ENCODE peak calls at places on chromosomes 5 and 9, in seven cellular contexts. I, F, Y, B, J, D and H are unnamed samples. For H3K27me3, the result is how much of the 10 kb centered on the place peaks cover.

GRCh38 chr5:116573617-116574431 is 799 bp downstream of the SEMA6A start:
- DNase-seq in I (no peak), F (no peak), Y (peak), B (peak), J (peak), D (peak), H (no peak)

GRCh38 chr5:165781703-165782102 is 2276.3 kb downstream of the MAT2B start:
- DNase-seq in I (no peak), F (no peak), Y (no peak), B (no peak), J (no peak), D (no peak), H (no peak)

GRCh38 chr9:16057541-16057940 is 504.7 kb downstream of the CCDC171 start:
- DNase-seq in I (no peak), F (no peak), Y (no peak), B (no peak), J (no peak), D (no peak), H (no peak)

GRCh38 chr5:181166812-181167733 is 19.7 kb downstream of the OR2V2 start:
- DNase-seq in I (no peak), F (no peak), Y (no peak), B (no peak), J (no peak), D (no peak), H (no peak)

GRCh38 chr9:81264516-81264915 is 424.8 kb downstream of the TLE1 start:
- DNase-seq in I (peak), F (no peak), Y (no peak), B (no peak), J (no peak), D (no peak), H (no peak)

GRCh38 chr5:151042453-151043093 is 22.2 kb downstream of the GPX3 start:
- DNase-seq in I (no peak), F (no peak), Y (no peak), B (no peak), J (no peak), D (no peak), H (no peak)

GRCh38 chr5:112329429-112330090 is 89.5 kb downstream of the EPB41L4A start:
- DNase-seq in I (no peak), F (no peak), Y (no peak), B (no peak), J (no peak), D (no peak), H (no peak)

GRCh38 chr5:124494540-124495116 is 251.8 kb downstream of the ZNF608 start:
- DNase-seq in I (peak), F (no peak), Y (no peak), B (no peak), J (no peak), D (no peak), H (no peak)

GRCh38 chr9:17742065-17742464 is 163.2 kb downstream of the SH3GL2 start:
- DNase-seq in I (no peak), F (no peak), Y (no peak), B (no peak), J (no peak), D (no peak), H (no peak)

GRCh38 chr5:134530375-134531077 is 5.1 kb downstream of the JADE2 start:
- DNase-seq in I (peak), F (no peak), Y (no peak), B (peak), J (no peak), D (no peak), H (no peak)

GRCh38 chr5:71460693-71461092 is 5.2 kb downstream of the BDP1 start:
- DNase-seq in I (no peak), F (no peak), Y (no peak), B (no peak), J (no peak), D (no peak), H (no peak)

GRCh38 chr9:120692901-120693573 is 21.2 kb downstream of the MEGF9 start:
- DNase-seq in I (peak), F (no peak), Y (no peak), B (no peak), J (no peak), D (no peak), H (no peak)

GRCh38 chr9:18534611-18535010 is 60.7 kb downstream of the ADAMTSL1 start:
- DNase-seq in I (no peak), F (no peak), Y (no peak), B (no peak), J (no peak), D (no peak), H (no peak)

GRCh38 chr5:170353011-170353890 is 35.9 kb downstream of the KCNMB1 start:
- DNase-seq in I (no peak), F (no peak), Y (no peak), B (no peak), J (no peak), D (no peak), H (no peak)

GRCh38 chr5:26034813-26035212 is 1003.6 kb downstream of the CDH9 start:
- DNase-seq in I (no peak), F (no peak), Y (no peak), B (no peak), J (no peak), D (no peak), H (no peak)

GRCh38 chr5:32951003-32951402 is 239.9 kb downstream of the NPR3 start:
- DNase-seq in I (no peak), F (no peak), Y (no peak), B (no peak), J (no peak), D (no peak), H (no peak)

GRCh38 chr5:161960314-161960713 is 107.3 kb upstream of the GABRG2 start:
- DNase-seq in I (no peak), F (no peak), Y (no peak), B (no peak), J (no peak), D (no peak), H (no peak)

GRCh38 chr5:77957-78804 is 13.8 kb upstream of the PLEKHG4B start:
- DNase-seq in I (peak), F (no peak), Y (no peak), B (no peak), J (no peak), D (no peak), H (no peak)

GRCh38 chr5:66306105-66306843 is 162.2 kb downstream of the SREK1 start:
- DNase-seq in I (peak), F (no peak), Y (no peak), B (peak), J (peak), D (peak), H (no peak)

GRCh38 chr9:126974604-126975003 is 60.0 kb downstream of the RALGPS1 start:
- DNase-seq in I (no peak), F (no peak), Y (no peak), B (no peak), J (no peak), D (no peak), H (no peak)

GRCh38 chr5:39264528-39264927 is 45.2 kb upstream of the FYB1 start:
- DNase-seq in I (no peak), F (no peak), Y (no peak), B (no peak), J (no peak), D (no peak), H (no peak)

GRCh38 chr5:150309898-150310269 is 7.2 kb upstream of the ARSI start:
- DNase-seq in I (no peak), F (no peak), Y (no peak), B (no peak), J (no peak), D (no peak), H (no peak)

GRCh38 chr9:130117816-130118632 is 54.2 kb upstream of the NCS1 start:
- DNase-seq in I (peak), F (no peak), Y (no peak), B (no peak), J (peak), D (no peak), H (no peak)

GRCh38 chr5:149672701-149673455 is 57.2 kb upstream of the PPARGC1B start:
- DNase-seq in I (no peak), F (no peak), Y (no peak), B (no peak), J (no peak), D (no peak), H (no peak)

GRCh38 chr5:392431-392988 is 50.5 kb upstream of the EXOC3 start:
- DNase-seq in I (peak), F (peak), Y (peak), B (peak), J (no peak), D (no peak), H (peak)

GRCh38 chr5:160333726-160334125 is 21.4 kb upstream of the CCNJL start:
- DNase-seq in I (peak), F (no peak), Y (peak), B (no peak), J (no peak), D (no peak), H (no peak)

GRCh38 chr5:56737002-56737621 is 78.2 kb upstream of the MAP3K1 start:
- DNase-seq in I (peak), F (no peak), Y (no peak), B (no peak), J (peak), D (no peak), H (no peak)

GRCh38 chr9:116546711-116547581 is 140.2 kb upstream of the TRIM32 start:
- DNase-seq in I (peak), F (no peak), Y (no peak), B (no peak), J (no peak), D (no peak), H (no peak)

GRCh38 chr9:70477907-70478480 is 63.5 kb upstream of the KLF9 start:
- DNase-seq in I (peak), F (no peak), Y (no peak), B (no peak), J (no peak), D (no peak), H (no peak)

GRCh38 chr5:160049099-160049498 is 40.2 kb downstream of the TTC1 start:
- DNase-seq in I (no peak), F (no peak), Y (no peak), B (no peak), J (no peak), D (no peak), H (no peak)

GRCh38 chr9:134242706-134243105 is 78.3 kb upstream of the RNU6ATAC start:
- DNase-seq in I (no peak), F (peak), Y (no peak), B (no peak), J (no peak), D (no peak), H (no peak)

GRCh38 chr9:18393340-18394130 is 80.4 kb upstream of the ADAMTSL1 start:
- DNase-seq in I (peak), F (no peak), Y (no peak), B (peak), J (peak), D (peak), H (no peak)

GRCh38 chr5:179166886-179167841 is 107.0 kb downstream of the ZNF354C start:
- DNase-seq in I (peak), F (peak), Y (peak), B (peak), J (peak), D (peak), H (peak)

GRCh38 chr9:114026335-114026734 is 51.8 kb downstream of the AMBP start:
- DNase-seq in I (no peak), F (no peak), Y (no peak), B (no peak), J (no peak), D (no peak), H (no peak)

GRCh38 chr9:125262217-125262991 is 778 bp downstream of the GAPVD1 start:
- DNase-seq in I (no peak), F (no peak), Y (no peak), B (no peak), J (no peak), D (no peak), H (no peak)

DNA sequence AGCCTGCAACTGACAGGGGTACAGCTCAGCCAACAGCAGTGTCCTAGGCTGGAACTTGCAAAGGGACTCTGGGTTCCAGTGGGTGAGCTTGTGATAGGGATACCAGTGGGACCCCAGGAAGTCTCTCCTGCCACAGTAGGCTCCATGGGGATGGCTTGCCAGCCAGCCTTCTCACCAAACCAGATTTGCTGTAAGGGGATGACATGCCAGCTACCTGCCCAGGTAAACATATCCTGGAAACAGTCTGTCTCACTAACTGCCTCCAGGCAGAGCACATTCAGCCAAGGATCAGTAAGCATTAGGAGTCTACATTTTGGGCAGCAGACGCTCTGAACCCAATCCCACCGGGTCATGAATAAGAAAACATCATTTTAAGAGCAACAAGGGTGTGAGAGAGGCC is 49.9 kb downstream of the SIL1 start:
- DNase-seq in I (no peak), F (no peak), Y (no peak), B (no peak), J (no peak), D (no peak), H (no peak)
- H3K27ac ChIP-seq in I (no peak), F (no peak), Y (peak), B (no peak), J (no peak), D (no peak), H (no peak)

GRCh38 chr5:120532835-120533234 is 68.7 kb downstream of the PRR16 start:
- DNase-seq in I (no peak), F (no peak), Y (no peak), B (no peak), J (no peak), D (no peak), H (no peak)
- TF ChIP-seq CTCF in I (no peak), F (no peak), Y (no peak), B (no peak), J (no peak), D (no peak), H (no peak)

DNA sequence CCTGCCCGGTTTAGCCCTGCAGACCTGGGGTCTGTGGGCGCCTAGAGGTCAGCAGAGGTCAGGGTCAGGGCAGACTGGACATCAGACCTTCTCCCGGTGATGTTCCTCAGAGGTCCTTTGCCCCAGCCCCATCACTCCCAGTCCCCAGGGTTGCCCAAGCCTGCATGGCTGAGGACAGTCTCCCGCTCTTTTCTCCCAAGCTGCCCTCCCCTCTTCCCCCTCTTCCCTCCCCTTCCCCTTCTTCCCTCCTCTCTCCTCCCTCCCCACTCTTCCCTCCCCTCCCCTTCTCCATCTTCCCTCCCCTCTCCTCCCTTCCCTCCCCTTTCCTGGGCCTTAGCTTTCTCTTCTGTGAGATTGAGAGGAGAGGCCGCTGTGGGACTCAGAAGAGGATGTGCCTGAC is 10.4 kb downstream of the LHX3 start:
- DNase-seq in I (no peak), F (no peak), Y (no peak), B (no peak), J (no peak), D (no peak), H (no peak)
- H3K27me3 ChIP-seq in I (half or more), F (under half), Y (half or more), B (under half), J (half or more), D (half or more), H (half or more)

DNA sequence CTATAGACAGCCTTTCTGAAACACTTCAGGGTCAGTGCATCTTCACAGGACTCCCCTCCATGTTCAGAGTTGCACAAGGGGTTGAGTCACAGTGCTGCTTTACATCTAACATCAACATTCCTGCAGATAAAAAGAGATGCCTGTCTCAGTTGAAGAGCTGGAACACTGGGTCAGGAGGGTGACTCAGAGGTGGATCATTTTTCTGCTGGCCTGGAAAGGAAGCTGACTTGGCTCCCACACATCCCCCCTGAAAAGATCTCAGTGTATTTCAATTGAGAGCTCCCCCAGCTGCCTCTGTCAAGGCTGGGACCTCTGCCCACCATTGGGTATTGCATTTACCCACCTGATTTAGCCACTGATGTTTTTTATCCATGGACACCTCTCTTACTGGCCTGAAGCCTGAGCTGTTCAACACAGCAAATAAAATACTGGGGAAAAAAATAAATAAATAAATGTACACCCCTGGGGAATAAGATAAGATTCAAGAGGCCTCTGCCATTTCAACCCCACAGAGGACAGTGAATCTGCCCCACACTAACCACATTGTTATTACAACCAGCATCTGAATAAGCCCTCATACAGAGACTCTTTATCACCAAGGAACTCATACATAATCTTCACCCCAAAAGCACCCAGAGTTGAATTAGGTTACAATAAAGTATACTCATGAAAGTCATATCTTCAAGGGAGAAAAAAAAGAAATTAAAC is 716.4 kb downstream of the SEMA5A start:
- DNase-seq in I (peak), F (no peak), Y (no peak), B (no peak), J (peak), D (no peak), H (no peak)
- H3K27ac ChIP-seq in I (peak), F (no peak), Y (no peak), B (no peak), J (no peak), D (no peak), H (no peak)

GRCh38 chr9:136611606-136612005 is 51.1 kb upstream of the EGFL7 start:
- DNase-seq in I (no peak), F (no peak), Y (no peak), B (no peak), J (no peak), D (no peak), H (no peak)
- TF ChIP-seq CTCF in I (no peak), F (no peak), Y (no peak), B (no peak), J (no peak), D (no peak), H (no peak)

GRCh38 chr5:42993516-42994284 is 46.4 kb downstream of the ANXA2R start:
- DNase-seq in I (peak), F (peak), Y (no peak), B (no peak), J (no peak), D (peak), H (peak)

GRCh38 chr5:42991477-42992034 is 48.6 kb downstream of the ANXA2R start:
- DNase-seq in I (peak), F (no peak), Y (no peak), B (no peak), J (no peak), D (peak), H (peak)

GRCh38 chr5:42994285-42995151 is 45.6 kb downstream of the ANXA2R start:
- DNase-seq in I (peak), F (peak), Y (peak), B (peak), J (peak), D (peak), H (peak)

GRCh38 chr5:42992035-42992570 is 48.0 kb downstream of the ANXA2R start:
- DNase-seq in I (peak), F (peak), Y (peak), B (peak), J (peak), D (peak), H (peak)

GRCh38 chr5:42995152-42995751 is 44.9 kb downstream of the ANXA2R start:
- DNase-seq in I (peak), F (no peak), Y (no peak), B (no peak), J (no peak), D (no peak), H (no peak)
- H3K27me3 ChIP-seq in I (under half), F (under half), Y (half or more), B (under half), J (under half), D (half or more), H (under half)